ENCODE peak calls at places on chromosome 12, in five cellular contexts. S, U, K, E and Z are unnamed samples.

GRCh38 chr12:65828711-65829339 is 4.5 kb downstream of the HMGA2 start:
- DNase-seq in S (no peak), E (no peak), K (no peak), U (no peak), Z (no peak)

GRCh38 chr12:62766516-62766915 is 168.4 kb downstream of the PPM1H start:
- DNase-seq in S (no peak), K (no peak), E (no peak), U (no peak), Z (no peak)

GRCh38 chr12:68641138-68641537 is 30.4 kb downstream of the RAP1B start:
- DNase-seq in U (no peak), S (no peak), K (no peak), E (peak), Z (no peak)

GRCh38 chr12:109192358-109192757 is 76.0 kb downstream of the ACACB start:
- DNase-seq in K (no peak), E (no peak), S (no peak), U (no peak), Z (no peak)

GRCh38 chr12:57993030-57993429 is 51.7 kb downstream of the ATP23 start:
- DNase-seq in U (no peak), S (no peak), K (no peak), E (no peak), Z (no peak)

GRCh38 chr12:24909667-24910066 is 39.2 kb downstream of the BCAT1 start:
- DNase-seq in K (no peak), E (no peak), S (no peak), U (no peak), Z (no peak)

GRCh38 chr12:65956056-65956738 is 131.9 kb downstream of the HMGA2 start:
- DNase-seq in E (no peak), K (no peak), U (no peak), S (no peak), Z (no peak)

GRCh38 chr12:106987846-106988245 is 900 bp upstream of the MTERF2 start:
- DNase-seq in S (no peak), K (no peak), U (no peak), E (no peak), Z (no peak)

GRCh38 chr12:15910864-15911696 is at the start of gene DERA:
- DNase-seq in S (peak), K (peak), E (no peak), U (peak), Z (peak)

GRCh38 chr12:18747960-18748359 is 10.0 kb downstream of the CAPZA3 start:
- DNase-seq in K (no peak), E (no peak), S (no peak), U (no peak), Z (no peak)

GRCh38 chr12:52253391-52254179 is 20.5 kb downstream of the KRT7 start:
- DNase-seq in E (no peak), S (no peak), U (no peak), K (no peak), Z (no peak)

DNA sequence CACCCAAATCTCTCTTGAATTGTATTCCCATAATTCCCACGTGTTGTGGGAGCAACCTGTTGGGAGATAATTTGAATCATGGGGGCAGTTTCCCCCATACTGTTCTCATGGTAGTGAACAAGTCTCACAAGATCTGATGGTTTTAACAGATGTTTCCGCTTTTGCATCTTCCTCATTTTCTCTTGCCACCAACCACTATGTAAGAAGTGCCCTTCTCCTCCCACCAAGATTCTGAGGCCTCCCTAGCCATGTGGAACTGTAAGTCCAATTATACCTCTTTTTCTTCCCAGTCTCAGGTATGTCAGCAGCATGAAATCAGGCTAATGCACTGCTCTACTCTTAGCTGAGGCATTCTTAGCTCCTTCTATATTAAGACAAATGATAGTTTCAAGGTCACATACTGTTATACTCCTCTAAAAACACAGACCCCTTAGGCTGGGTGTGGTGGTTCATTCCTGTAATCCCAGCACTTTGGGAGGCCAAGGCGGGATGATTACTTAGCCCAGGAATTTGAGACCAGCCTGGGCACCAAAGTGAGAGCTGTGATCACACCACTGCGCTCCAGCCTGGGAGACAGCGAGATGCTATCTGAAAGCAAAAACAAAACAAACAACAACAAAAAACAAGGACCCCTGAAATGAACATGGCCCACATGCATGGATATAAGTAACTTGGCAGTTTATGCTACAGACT is 3.6 kb downstream of the SCAF11 start:
- DNase-seq in S (no peak), E (no peak), U (no peak), K (no peak), Z (peak)
- H3K27ac ChIP-seq in S (no peak), E (peak), U (no peak), K (no peak), Z (peak)

GRCh38 chr12:89230376-89231101 is 121.8 kb downstream of the DUSP6 start:
- DNase-seq in E (no peak), U (no peak), S (no peak), K (peak), Z (no peak)

GRCh38 chr12:89227774-89228173 is 124.5 kb downstream of the DUSP6 start:
- DNase-seq in S (no peak), E (no peak), K (no peak), U (no peak), Z (no peak)

GRCh38 chr12:89225808-89226368 is 126.4 kb downstream of the DUSP6 start:
- DNase-seq in S (no peak), U (no peak), E (no peak), K (no peak), Z (no peak)

GRCh38 chr12:89225401-89225800 is 126.9 kb downstream of the DUSP6 start:
- DNase-seq in E (no peak), S (no peak), U (no peak), K (no peak), Z (no peak)

DNA sequence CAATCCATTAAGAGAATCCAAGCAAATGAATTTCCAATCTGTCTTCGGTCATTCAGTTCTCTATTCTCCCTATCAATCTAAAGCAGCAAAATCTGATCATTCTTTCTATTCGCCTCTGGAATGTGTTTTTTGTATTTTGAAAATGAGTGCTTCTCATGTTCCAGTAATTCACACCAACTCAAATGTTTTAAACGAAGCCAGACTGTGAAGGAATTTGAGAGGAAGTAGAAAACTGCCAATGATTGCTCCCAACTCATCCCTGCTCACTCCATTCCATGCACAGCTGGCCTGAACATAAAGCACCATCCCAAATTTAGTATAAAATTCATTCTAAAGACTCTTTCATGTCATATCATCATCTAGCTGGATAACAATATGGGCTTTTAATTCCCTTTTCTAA is 123.8 kb downstream of the DUSP6 start:
- DNase-seq in K (no peak), E (no peak), U (no peak), S (no peak), Z (no peak)
- TF ChIP-seq REST in K (no peak), E (no peak), U (no peak), S (no peak), Z (no peak)

GRCh38 chr12:132430838-132431826 is 58.8 kb upstream of the FBRSL1 start:
- DNase-seq in K (no peak), E (no peak), S (no peak), U (no peak), Z (no peak)
- TF ChIP-seq GABPA in K (peak), E (no peak), S (no peak), U (no peak), Z (no peak)

GRCh38 chr12:31890295-31891285 is 68.6 kb upstream of the RESF1 start:
- DNase-seq in S (no peak), E (no peak), U (no peak), K (no peak), Z (no peak)
- H3K27ac ChIP-seq in S (no peak), E (peak), U (no peak), K (no peak), Z (peak)

DNA sequence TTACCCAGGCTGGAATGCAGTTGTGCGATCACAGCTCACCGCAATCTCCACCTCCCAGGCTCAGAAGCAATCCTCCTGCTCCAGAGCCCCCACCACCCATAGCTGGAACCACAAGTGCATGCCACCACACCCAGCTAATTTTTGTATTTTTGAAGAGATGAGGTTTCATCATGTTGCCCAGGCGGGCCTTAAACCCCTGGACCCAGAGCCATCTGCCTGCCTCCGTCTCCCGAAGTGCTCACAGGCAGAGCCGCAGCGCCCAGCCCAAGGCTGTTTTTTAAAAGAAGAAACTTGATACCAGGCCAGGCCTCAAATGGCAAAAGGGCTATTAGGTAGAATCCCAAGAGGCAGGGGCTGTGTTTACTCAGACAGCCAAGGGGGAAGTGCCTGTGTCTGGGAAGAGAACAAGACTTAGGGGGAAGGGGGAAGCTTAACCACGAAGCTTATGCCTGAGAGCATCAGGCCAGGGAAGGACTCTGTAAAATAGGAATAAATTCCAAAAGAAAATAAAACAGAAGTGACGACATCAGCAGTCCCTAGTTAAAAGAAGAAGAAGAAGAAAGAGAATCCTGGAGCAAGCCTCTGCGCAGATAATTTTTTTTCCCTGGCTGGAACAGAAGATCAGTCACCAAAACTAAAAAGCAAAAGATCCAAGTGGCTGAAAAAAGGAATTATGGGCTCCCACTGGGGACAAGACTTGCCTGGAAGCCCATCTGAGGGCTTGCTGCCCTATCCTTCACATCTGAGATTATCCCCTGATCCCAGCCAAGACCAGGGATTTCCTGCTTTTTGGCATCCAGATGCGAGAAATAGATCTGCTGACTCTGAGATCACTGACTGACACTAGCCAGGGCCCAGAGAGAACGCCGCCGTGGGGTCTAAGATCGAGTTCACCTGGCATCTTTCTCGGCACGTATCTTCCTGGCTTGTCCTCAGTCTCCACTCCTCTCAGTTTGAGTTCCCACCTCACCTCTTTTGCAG is 170.4 kb downstream of the NDUFA12 start:
- DNase-seq in U (no peak), E (no peak), K (no peak), S (no peak), Z (no peak)
- TF ChIP-seq REST in U (no peak), E (no peak), K (no peak), S (no peak), Z (no peak)